ENCODE peak calls at places on chromosomes 11 and 22, in nine cellular contexts. X, Y, K, I, P, R, C, G and J are unnamed samples.
A peak's percentile ranks its signal among the peaks of the same experiment; 100 is the strongest.

GRCh38 chr11:131108780-131109179 is 192.5 kb upstream of the SNX19 start:
- DNase-seq in P (no peak), X (no peak), I (peak; percentile 25), Y (no peak), C (no peak), K (no peak), G (no peak), R (no peak), J (no peak)

GRCh38 chr11:58165504-58166106 is 23.3 kb upstream of the OR9Q2 start:
- DNase-seq in C (no peak), K (no peak), P (no peak), R (no peak), I (no peak), G (no peak), X (no peak), Y (no peak), J (no peak)

GRCh38 chr11:65478411-65479183 is 20.2 kb upstream of the MALAT1 start:
- DNase-seq in X (no peak), C (peak; percentile 34), R (no peak), I (peak; percentile 71), Y (no peak), K (peak; percentile 63), P (peak; percentile 55), G (no peak), J (peak; percentile 58)

GRCh38 chr11:75873417-75874148 is 58.6 kb downstream of the UVRAG start:
- DNase-seq in G (peak; percentile 32), C (peak; percentile 24), X (no peak), P (no peak), R (no peak), I (peak; percentile 19), K (no peak), Y (no peak), J (no peak)

GRCh38 chr22:27801197-27801615 is 350 bp downstream of the MN1 start:
- DNase-seq in G (no peak), I (peak; percentile 39), P (no peak), R (no peak), X (no peak), Y (no peak), K (no peak), C (peak; percentile 78), J (no peak)

GRCh38 chr11:46290598-46291309 is 13.3 kb downstream of the CREB3L1 start:
- DNase-seq in K (peak; percentile 69), G (no peak), P (peak; percentile 78), Y (peak; percentile 92), R (no peak), C (peak; percentile 90), X (peak; percentile 87), I (peak; percentile 91), J (no peak)

GRCh38 chr22:26619510-26619909 is 1.7 kb upstream of the CRYBB1 start:
- DNase-seq in Y (no peak), R (no peak), P (no peak), X (no peak), G (no peak), C (no peak), K (no peak), I (no peak), J (no peak)

GRCh38 chr11:117876341-117877119 is at the start of gene FXYD6:
- DNase-seq in R (peak; percentile 32), I (no peak), K (no peak), P (peak; percentile 32), C (peak; percentile 92), X (no peak), Y (peak; percentile 54), G (no peak), J (no peak)

GRCh38 chr22:38744981-38745380 is 10.8 kb downstream of the SUN2 start:
- DNase-seq in X (no peak), I (no peak), G (no peak), P (no peak), Y (no peak), R (no peak), K (peak; percentile 87), C (no peak), J (no peak)

GRCh38 chr11:43366597-43367121 is 7.9 kb downstream of the TTC17 start:
- DNase-seq in P (no peak), R (no peak), G (no peak), I (no peak), K (no peak), Y (no peak), X (no peak), C (no peak), J (no peak)

GRCh38 chr11:67195971-67196418 is 70.3 kb upstream of the GRK2 start:
- DNase-seq in K (no peak), C (peak; percentile 5), G (no peak), X (no peak), P (no peak), I (no peak), R (no peak), Y (no peak), J (no peak)

GRCh38 chr22:47918276-47918928 is 1156.0 kb downstream of the TBC1D22A start:
- DNase-seq in R (no peak), K (no peak), C (no peak), P (no peak), G (peak; percentile 48), I (no peak), X (no peak), Y (no peak), J (no peak)

GRCh38 chr11:61091373-61092279 is 10.7 kb upstream of the CD5 start:
- DNase-seq in X (no peak), K (no peak), R (no peak), Y (no peak), I (peak; percentile 8), C (no peak), G (no peak), P (no peak), J (no peak)

GRCh38 chr11:13429836-13430235 is 33.2 kb downstream of the BTBD10 start:
- DNase-seq in R (no peak), Y (no peak), K (no peak), X (peak; percentile 75), P (no peak), G (no peak), C (no peak), I (peak; percentile 90), J (no peak)

GRCh38 chr11:73273246-73273890 is 1.2 kb downstream of the P2RY6 start:
- DNase-seq in C (no peak), P (no peak), Y (no peak), X (no peak), R (no peak), K (peak; percentile 24), I (no peak), G (no peak), J (no peak)

GRCh38 chr11:44268073-44268806 is 41.7 kb downstream of the ALX4 start:
- DNase-seq in C (no peak), R (no peak), G (no peak), K (no peak), P (no peak), X (no peak), I (no peak), Y (no peak), J (no peak)

GRCh38 chr11:108698844-108699642 is 34.2 kb downstream of the DDX10 start:
- DNase-seq in C (no peak), X (no peak), R (no peak), Y (no peak), I (peak; percentile 55), G (no peak), K (no peak), P (no peak), J (no peak)

GRCh38 chr11:123055132-123055924 is 6.6 kb downstream of the HSPA8 start:
- DNase-seq in Y (no peak), G (no peak), P (no peak), R (no peak), I (peak; percentile 26), X (no peak), K (no peak), C (no peak), J (no peak)

GRCh38 chr22:38213319-38214247 is 11.8 kb downstream of the MAFF start:
- DNase-seq in I (no peak), C (no peak), K (peak; percentile 81), R (no peak), P (peak; percentile 38), X (no peak), Y (no peak), G (no peak), J (no peak)

GRCh38 chr11:111631666-111632039 is 29.4 kb downstream of the SIK2 start:
- DNase-seq in Y (no peak), I (peak; percentile 84), X (peak; percentile 21), P (no peak), R (no peak), G (no peak), C (no peak), K (no peak), J (no peak)

GRCh38 chr22:49997932-49998717 is 14.4 kb downstream of the IL17REL start:
- DNase-seq in P (no peak), C (no peak), X (no peak), K (no peak), G (no peak), R (no peak), Y (no peak), I (no peak), J (no peak)

GRCh38 chr11:76791861-76792260 is 8.7 kb downstream of the TSKU start:
- DNase-seq in G (no peak), C (no peak), I (peak; percentile 32), Y (no peak), K (peak; percentile 53), R (no peak), X (no peak), P (no peak), J (no peak)

GRCh38 chr11:113372317-113372716 is 15.3 kb upstream of the ANKK1 start:
- DNase-seq in P (no peak), I (no peak), Y (no peak), G (no peak), C (no peak), K (no peak), R (no peak), X (no peak), J (no peak)

GRCh38 chr11:8257003-8257664 is 6.5 kb downstream of the LMO1 start:
- DNase-seq in P (no peak), G (no peak), K (peak; percentile 21), C (no peak), I (no peak), X (no peak), Y (no peak), R (no peak), J (peak; percentile 28)

GRCh38 chr22:48439560-48440135 is 1388.0 kb downstream of the BRD1 start:
- DNase-seq in G (no peak), P (no peak), X (no peak), R (no peak), Y (no peak), I (no peak), C (no peak), K (no peak), J (no peak)

GRCh38 chr11:44005076-44005800 is 42.5 kb upstream of the ACCSL start:
- DNase-seq in I (no peak), P (no peak), Y (no peak), G (no peak), R (peak; percentile 2), X (no peak), C (peak; percentile 77), K (peak; percentile 39), J (peak; percentile 18)

GRCh38 chr11:17498058-17498457 is 21.4 kb upstream of the ABCC8 start:
- DNase-seq in P (no peak), Y (no peak), I (no peak), G (no peak), X (no peak), C (no peak), K (no peak), R (peak; percentile 27), J (no peak)

GRCh38 chr11:2547806-2548205 is 103.0 kb downstream of the KCNQ1 start:
- DNase-seq in I (no peak), C (no peak), Y (no peak), G (no peak), P (no peak), K (peak; percentile 36), R (no peak), X (no peak), J (no peak)

GRCh38 chr11:76670475-76671235 is at the start of gene LRRC32:
- DNase-seq in G (no peak), Y (peak; percentile 40), P (peak; percentile 35), R (no peak), X (no peak), C (peak; percentile 78), K (peak; percentile 64), I (no peak), J (no peak)

GRCh38 chr11:78504708-78505107 is 70.0 kb downstream of the NARS2 start:
- DNase-seq in Y (no peak), C (no peak), G (no peak), I (no peak), K (no peak), R (no peak), P (no peak), X (no peak), J (no peak)